ENCODE peak calls at places on chromosomes 12 and 14, in seven cellular contexts. Z is GM12865; D is testis; V is foreskin fibroblast; T is CD8-positive, alpha-beta T cell; N is BJ; B is ovary. U is an unnamed sample.

GRCh38 chr14:81219821-81220487 is 805 bp downstream of the GTF2A1 start:
- DNase-seq in Z (peak), D (no peak), V (peak), T (peak), N (no peak), B (peak), U (no peak)

GRCh38 chr12:69563166-69563762 is 22.0 kb upstream of the CCT2 start:
- DNase-seq in Z (no peak), D (no peak), V (no peak), T (no peak), N (no peak), B (no peak), U (no peak)

GRCh38 chr14:66485029-66485428 is 1.1 kb upstream of the CCDC196 start:
- DNase-seq in Z (no peak), D (no peak), V (no peak), T (no peak), N (no peak), B (no peak), U (no peak)

GRCh38 chr12:101697197-101697929 is at the start of gene CHPT1:
- DNase-seq in Z (peak), D (peak), V (peak), T (peak), N (no peak), B (peak), U (no peak)

GRCh38 chr12:81221681-81222080 is 143.8 kb downstream of the ACSS3 start:
- DNase-seq in Z (no peak), D (no peak), V (peak), T (no peak), N (no peak), B (no peak), U (peak)

GRCh38 chr14:55580401-55581010 is 499 bp downstream of the KTN1 start:
- DNase-seq in Z (peak), D (peak), V (peak), T (peak), N (no peak), B (peak), U (no peak)

GRCh38 chr12:43241971-43242370 is 310.0 kb downstream of the ADAMTS20 start:
- DNase-seq in Z (no peak), D (no peak), V (peak), T (no peak), N (peak), B (no peak), U (peak)

GRCh38 chr12:113867258-113867657 is 98.9 kb downstream of the RBM19 start:
- DNase-seq in Z (no peak), D (no peak), V (peak), T (no peak), N (no peak), B (no peak), U (no peak)

GRCh38 chr12:64627781-64628180 is 17.5 kb downstream of the RASSF3 start:
- DNase-seq in Z (no peak), D (no peak), V (peak), T (no peak), N (no peak), B (no peak), U (peak)

GRCh38 chr14:80587096-80587724 is 354.3 kb downstream of the CEP128 start:
- DNase-seq in Z (peak), D (no peak), V (peak), T (no peak), N (no peak), B (no peak), U (peak)

GRCh38 chr12:67645571-67645970 is 3.0 kb upstream of the DYRK2 start:
- DNase-seq in Z (no peak), D (no peak), V (peak), T (no peak), N (no peak), B (no peak), U (peak)

GRCh38 chr12:66648336-66648735 is 30.5 kb downstream of the GRIP1 start:
- DNase-seq in Z (no peak), D (no peak), V (peak), T (no peak), N (no peak), B (no peak), U (no peak)

GRCh38 chr14:99793213-99794155 is at the start of gene EML1:
- DNase-seq in Z (peak), D (peak), V (peak), T (peak), N (no peak), B (peak), U (peak)

GRCh38 chr14:99794156-99794780 is 1.1 kb downstream of the EML1 start:
- DNase-seq in Z (no peak), D (no peak), V (no peak), T (no peak), N (no peak), B (no peak), U (no peak)

GRCh38 chr14:99791476-99792283 is 1.5 kb upstream of the EML1 start:
- DNase-seq in Z (no peak), D (no peak), V (peak), T (no peak), N (no peak), B (no peak), U (no peak)

GRCh38 chr14:99790978-99791376 is 2.2 kb upstream of the EML1 start:
- DNase-seq in Z (no peak), D (no peak), V (no peak), T (no peak), N (no peak), B (no peak), U (no peak)

GRCh38 chr14:99792551-99793212 is 531 bp upstream of the EML1 start:
- DNase-seq in Z (no peak), D (peak), V (peak), T (no peak), N (no peak), B (peak), U (peak)
- H3K4me3 ChIP-seq in Z (no peak), D (peak), V (peak), T (no peak), N (peak), B (peak), U (peak)

GRCh38 chr12:9149372-9149771 is 33.7 kb upstream of the A2M start:
- DNase-seq in Z (no peak), D (no peak), V (no peak), T (no peak), N (no peak), B (no peak), U (no peak)
- TF ChIP-seq CTCF in Z (peak), D (no peak), V (no peak), T (no peak), N (no peak), B (no peak), U (no peak)

GRCh38 chr14:76267322-76268012 is 108.5 kb upstream of the ESRRB start:
- DNase-seq in Z (no peak), D (peak), V (peak), T (no peak), N (no peak), B (peak), U (peak)
- H3K4me3 ChIP-seq in Z (no peak), D (peak), V (peak), T (no peak), N (peak), B (peak), U (peak)

GRCh38 chr12:125070661-125071390 is 5.6 kb downstream of the AACS start:
- DNase-seq in Z (no peak), D (no peak), V (no peak), T (no peak), N (no peak), B (no peak), U (no peak)

GRCh38 chr12:125069616-125070015 is 4.4 kb downstream of the AACS start:
- DNase-seq in Z (no peak), D (no peak), V (no peak), T (no peak), N (no peak), B (no peak), U (no peak)

GRCh38 chr12:125071456-125071855 is 6.2 kb downstream of the AACS start:
- DNase-seq in Z (no peak), D (no peak), V (no peak), T (no peak), N (no peak), B (no peak), U (no peak)

GRCh38 chr12:125068391-125068790 is 3.2 kb downstream of the AACS start:
- DNase-seq in Z (no peak), D (no peak), V (no peak), T (no peak), N (no peak), B (no peak), U (no peak)

DNA sequence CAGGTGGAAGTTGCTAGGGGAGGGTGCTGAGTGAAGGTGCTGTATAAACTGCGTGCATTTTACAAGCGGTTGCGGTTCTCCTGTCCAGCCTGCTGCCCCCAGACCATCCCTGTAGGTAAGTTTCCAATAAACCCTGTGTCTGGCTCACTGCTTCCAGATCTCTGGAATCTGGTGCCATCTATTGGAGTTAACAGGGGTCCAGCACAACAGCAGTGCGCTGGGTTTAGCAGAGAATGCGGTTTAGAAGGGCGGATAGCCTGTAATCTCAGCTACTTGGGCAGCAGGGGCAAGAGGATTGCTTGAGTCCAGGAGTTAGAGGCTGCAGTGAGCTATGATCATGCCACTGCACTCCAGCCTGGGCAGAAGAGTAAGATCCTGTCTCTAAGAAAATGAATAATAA is 4.9 kb downstream of the AACS start:
- DNase-seq in Z (no peak), D (no peak), V (peak), T (no peak), N (no peak), B (no peak), U (no peak)
- TF ChIP-seq CTCF in Z (no peak), D (no peak), V (no peak), T (no peak), N (no peak), B (no peak), U (peak)

GRCh38 chr14:92719421-92719820 is 29.0 kb downstream of the LGMN start:
- DNase-seq in Z (no peak), D (no peak), V (peak), T (no peak), N (no peak), B (no peak), U (peak)

GRCh38 chr14:92716131-92716530 is 32.3 kb downstream of the LGMN start:
- DNase-seq in Z (no peak), D (no peak), V (no peak), T (no peak), N (no peak), B (no peak), U (no peak)

GRCh38 chr14:92717571-92718042 is 30.8 kb downstream of the LGMN start:
- DNase-seq in Z (peak), D (no peak), V (no peak), T (no peak), N (no peak), B (no peak), U (peak)

GRCh38 chr14:92718659-92719058 is 29.8 kb downstream of the LGMN start:
- DNase-seq in Z (no peak), D (no peak), V (peak), T (no peak), N (no peak), B (no peak), U (peak)

GRCh38 chr14:92719890-92720323 is 28.5 kb downstream of the LGMN start:
- DNase-seq in Z (no peak), D (peak), V (peak), T (no peak), N (peak), B (no peak), U (peak)
- H3K4me3 ChIP-seq in Z (no peak), D (no peak), V (no peak), T (no peak), N (no peak), B (no peak), U (no peak)

DNA sequence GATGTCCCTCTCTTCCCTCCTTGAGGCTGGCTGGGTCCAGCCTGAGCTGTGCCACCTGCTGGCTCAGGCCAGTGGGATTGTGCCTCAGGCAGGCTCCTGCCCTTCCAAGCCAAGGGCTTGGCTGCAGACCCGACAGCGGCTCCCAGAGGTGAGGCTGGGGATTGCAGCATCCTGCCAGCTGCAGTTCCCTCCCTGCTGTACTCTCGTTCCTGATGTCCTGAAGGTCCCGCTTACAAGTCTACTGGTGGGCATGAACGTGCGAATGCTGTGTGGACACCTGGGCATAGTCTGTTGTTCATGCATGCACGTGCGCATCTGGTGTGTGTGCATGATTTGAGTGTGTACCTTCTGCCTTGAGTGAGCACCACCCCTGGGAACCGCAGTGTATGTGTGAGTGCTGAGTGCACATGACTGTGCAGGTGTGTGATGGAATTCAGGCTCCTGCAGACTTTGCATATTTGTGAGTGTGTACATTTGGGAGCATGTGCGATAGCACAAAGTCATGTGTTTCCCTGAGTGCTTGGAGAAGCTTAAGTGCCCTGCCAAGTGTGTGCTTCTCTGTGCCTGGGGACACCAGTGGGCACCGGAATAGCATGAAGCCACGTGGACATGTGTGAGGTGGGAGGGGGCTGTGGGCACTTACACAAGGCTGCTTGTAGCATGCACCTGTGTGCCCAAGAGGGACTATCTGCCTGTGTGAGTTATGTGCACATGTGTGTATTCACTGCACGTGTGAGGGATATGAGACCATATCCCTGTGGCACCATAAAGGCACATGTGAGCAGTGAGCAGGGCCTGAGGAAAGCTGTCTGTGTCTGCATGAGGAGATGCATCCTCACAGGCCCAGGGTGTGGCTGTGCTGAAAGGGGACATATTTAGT is 19.3 kb upstream of the KRT7 start:
- DNase-seq in Z (peak), D (peak), V (peak), T (peak), N (no peak), B (peak), U (peak)
- TF ChIP-seq CTCF in Z (peak), D (peak), V (peak), T (peak), N (peak), B (peak), U (peak)

GRCh38 chr14:63205850-63206249 is 1.6 kb downstream of the RHOJ start:
- DNase-seq in Z (no peak), D (no peak), V (no peak), T (no peak), N (no peak), B (no peak), U (peak)
- H3K4me3 ChIP-seq in Z (no peak), D (no peak), V (peak), T (no peak), N (peak), B (peak), U (peak)